ENCODE peak calls at places on chromosomes 3 and 15, in seven cellular contexts. M, T, G, R, F, S and H are unnamed samples.

GRCh38 chr3:127061641-127062040 is 78.7 kb downstream of the PLXNA1 start:
- DNase-seq in R (no peak), G (no peak), M (no peak), F (peak), T (no peak), S (no peak), H (no peak)

GRCh38 chr15:87609909-87610308 is 646.6 kb downstream of the NTRK3 start:
- DNase-seq in R (no peak), M (no peak), G (no peak), T (no peak), F (no peak), S (no peak), H (no peak)

GRCh38 chr3:12893872-12894271 is 52.5 kb upstream of the RPL32 start:
- DNase-seq in R (no peak), T (no peak), F (no peak), M (no peak), S (no peak), G (no peak), H (no peak)

GRCh38 chr15:67024322-67024997 is 40.9 kb upstream of the SMAD3 start:
- DNase-seq in S (peak), G (peak), T (peak), F (no peak), M (no peak), R (peak), H (peak)

GRCh38 chr3:191066669-191067068 is 132.4 kb upstream of the OSTN start:
- DNase-seq in M (no peak), T (peak), G (no peak), S (peak), R (no peak), F (no peak), H (peak)

GRCh38 chr3:66618066-66618465 is 117.2 kb upstream of the LRIG1 start:
- DNase-seq in M (no peak), G (no peak), F (no peak), S (no peak), R (no peak), T (no peak), H (no peak)

GRCh38 chr3:62214850-62215249 is 158.5 kb downstream of the FEZF2 start:
- DNase-seq in S (peak), T (no peak), F (no peak), G (no peak), R (no peak), M (no peak), H (no peak)

GRCh38 chr3:187975571-187976360 is 178.2 kb upstream of the LPP start:
- DNase-seq in M (peak), S (peak), G (no peak), R (no peak), T (no peak), F (no peak), H (no peak)

GRCh38 chr15:25967120-25967519 is 104.0 kb upstream of the ATP10A start:
- DNase-seq in R (no peak), S (no peak), M (no peak), T (no peak), F (no peak), G (no peak), H (no peak)

GRCh38 chr3:50675179-50676030 is 678 bp downstream of the DOCK3 start:
- DNase-seq in S (no peak), F (peak), M (peak), G (no peak), R (no peak), T (no peak), H (no peak)

GRCh38 chr3:122496529-122496928 is 18.2 kb downstream of the KPNA1 start:
- DNase-seq in M (no peak), F (no peak), R (no peak), G (no peak), T (no peak), S (peak), H (peak)

GRCh38 chr3:171028779-171029232 is 2.3 kb upstream of the SLC2A2 start:
- DNase-seq in G (peak), F (no peak), T (no peak), S (no peak), M (no peak), R (no peak), H (peak)

GRCh38 chr3:54846085-54846484 is 81.8 kb downstream of the LRTM1 start:
- DNase-seq in F (no peak), T (no peak), S (no peak), M (no peak), G (no peak), R (no peak), H (no peak)

GRCh38 chr3:61111764-61112163 is 139.5 kb downstream of the FHIT start:
- DNase-seq in R (no peak), M (no peak), T (no peak), G (no peak), F (no peak), S (no peak), H (no peak)

GRCh38 chr3:105747056-105747455 is 121.8 kb downstream of the CBLB start:
- DNase-seq in T (peak), F (no peak), G (no peak), S (peak), R (no peak), M (no peak), H (peak)

GRCh38 chr3:146421814-146422748 is 47.3 kb downstream of the PLSCR2 start:
- DNase-seq in M (no peak), F (no peak), G (no peak), R (no peak), S (peak), T (peak), H (peak)

GRCh38 chr3:21920431-21920830 is 169.4 kb upstream of the ZNF385D start:
- DNase-seq in T (no peak), G (peak), F (no peak), R (no peak), S (peak), M (no peak), H (peak)

GRCh38 chr3:136343446-136343845 is 93.3 kb downstream of the PCCB start:
- DNase-seq in R (no peak), T (no peak), F (no peak), G (no peak), M (peak), S (no peak), H (no peak)

GRCh38 chr3:97010881-97011657 is 196.7 kb downstream of the EPHA6 start:
- DNase-seq in G (no peak), S (no peak), F (no peak), R (no peak), M (no peak), T (no peak), H (no peak)

GRCh38 chr3:177778633-177779032 is 581.4 kb upstream of the TBL1XR1 start:
- DNase-seq in T (no peak), R (no peak), G (no peak), M (no peak), F (no peak), S (no peak), H (no peak)

GRCh38 chr3:38829404-38829803 is 13.4 kb upstream of the SCN10A start:
- DNase-seq in G (peak), T (no peak), S (peak), M (no peak), F (no peak), R (peak), H (peak)

GRCh38 chr3:14598143-14598569 is 53.4 kb upstream of the CCDC174 start:
- DNase-seq in R (no peak), S (peak), M (peak), T (peak), F (peak), G (peak), H (peak)

GRCh38 chr3:42572278-42572677 is 9.5 kb downstream of the SEC22C start:
- DNase-seq in R (no peak), F (peak), S (peak), G (peak), T (peak), M (peak), H (peak)

GRCh38 chr3:101809178-101810022 is 30.4 kb downstream of the NXPE3 start:
- DNase-seq in M (peak), F (peak), S (peak), T (no peak), G (peak), R (no peak), H (no peak)

GRCh38 chr3:151560750-151561149 is 99.9 kb upstream of the IGSF10 start:
- DNase-seq in R (no peak), M (no peak), G (no peak), F (no peak), T (no peak), S (no peak), H (no peak)

GRCh38 chr3:50274371-50275104 is 4.3 kb upstream of the LSMEM2 start:
- DNase-seq in S (peak), F (peak), T (peak), R (no peak), G (peak), M (peak), H (peak)